ENCODE peak calls at places on chromosome 11, in seven cellular contexts. P is progenitor cell of endocrine pancreas; N is GM23248; X is endothelial cell; R is HCT116; K is NCI-H748 treated with DMSO at 0.1 percent for 48 hours; U is activated CD4-positive, alpha-beta T cell treated with anti-CD3 and anti-CD28 coated beads, Interleukin-2, amount 50 U/mL, for 48 hours. B is an unnamed sample.

GRCh38 chr11:71248251-71248570 is 4.2 kb downstream of the SHANK2 start:
- DNase-seq in P (no peak), N (no peak), X (no peak), R (no peak), K (no peak), U (no peak), B (no peak)

GRCh38 chr11:121194731-121195596 is 93.9 kb downstream of the TECTA start:
- DNase-seq in P (peak), N (peak), X (peak), R (peak), K (peak), U (peak), B (peak)

GRCh38 chr11:61119055-61119454 is 16.8 kb downstream of the CD5 start:
- DNase-seq in P (no peak), N (no peak), X (no peak), R (no peak), K (no peak), U (no peak), B (no peak)

GRCh38 chr11:65492387-65492636 is 6.5 kb upstream of the MALAT1 start:
- DNase-seq in P (no peak), N (no peak), X (no peak), R (no peak), K (no peak), U (no peak), B (no peak)

GRCh38 chr11:129726179-129726578 is 89.5 kb upstream of the TMEM45B start:
- DNase-seq in P (no peak), N (no peak), X (no peak), R (no peak), K (no peak), U (no peak), B (no peak)

GRCh38 chr11:85823816-85824215 is 12.9 kb upstream of the SYTL2 start:
- DNase-seq in P (no peak), N (no peak), X (no peak), R (no peak), K (no peak), U (no peak), B (no peak)

GRCh38 chr11:34309970-34310369 is 47.8 kb downstream of the ABTB2 start:
- DNase-seq in P (no peak), N (no peak), X (no peak), R (no peak), K (no peak), U (no peak), B (no peak)

GRCh38 chr11:235180-235997 is 753 bp downstream of the SIRT3 start:
- DNase-seq in P (no peak), N (no peak), X (no peak), R (no peak), K (peak), U (peak), B (no peak)

GRCh38 chr11:93490996-93491618 is 52.1 kb downstream of the SMCO4 start:
- DNase-seq in P (no peak), N (no peak), X (no peak), R (no peak), K (no peak), U (no peak), B (no peak)

GRCh38 chr11:115348404-115348803 is 155.8 kb downstream of the CADM1 start:
- DNase-seq in P (no peak), N (no peak), X (no peak), R (no peak), K (no peak), U (no peak), B (no peak)

GRCh38 chr11:68938816-68939582 is 35.3 kb downstream of the IGHMBP2 start:
- DNase-seq in P (no peak), N (no peak), X (no peak), R (no peak), K (no peak), U (no peak), B (no peak)

GRCh38 chr11:61728066-61728939 is 24.1 kb upstream of the MYRF start:
- DNase-seq in P (no peak), N (no peak), X (no peak), R (no peak), K (no peak), U (no peak), B (no peak)

GRCh38 chr11:68165601-68166000 is 44.4 kb upstream of the CHKA start:
- DNase-seq in P (no peak), N (no peak), X (no peak), R (no peak), K (no peak), U (no peak), B (no peak)

GRCh38 chr11:46305295-46305694 is 27.8 kb downstream of the CREB3L1 start:
- DNase-seq in P (no peak), N (peak), X (no peak), R (no peak), K (no peak), U (no peak), B (no peak)

GRCh38 chr11:60927600-60927999 is 3.3 kb downstream of the TMEM132A start:
- DNase-seq in P (no peak), N (no peak), X (no peak), R (no peak), K (no peak), U (no peak), B (no peak)

GRCh38 chr11:15038963-15039362 is 34.4 kb upstream of the CALCB start:
- DNase-seq in P (no peak), N (peak), X (no peak), R (peak), K (no peak), U (no peak), B (no peak)

GRCh38 chr11:71428861-71429435 is 19.2 kb downstream of the DHCR7 start:
- DNase-seq in P (no peak), N (no peak), X (no peak), R (no peak), K (no peak), U (no peak), B (no peak)

GRCh38 chr11:45663486-45664375 is 1.7 kb downstream of the CHST1 start:
- DNase-seq in P (no peak), N (peak), X (no peak), R (no peak), K (no peak), U (no peak), B (no peak)

GRCh38 chr11:35107866-35108265 is 31.1 kb upstream of the CD44 start:
- DNase-seq in P (no peak), N (no peak), X (no peak), R (no peak), K (no peak), U (no peak), B (no peak)

GRCh38 chr11:978073-978720 is 52.5 kb downstream of the AP2A2 start:
- DNase-seq in P (no peak), N (no peak), X (no peak), R (no peak), K (no peak), U (no peak), B (no peak)

GRCh38 chr11:80167766-80168165 is 726.9 kb upstream of the TENM4 start:
- DNase-seq in P (no peak), N (peak), X (no peak), R (no peak), K (no peak), U (no peak), B (no peak)

GRCh38 chr11:99424313-99425084 is 403.8 kb downstream of the CNTN5 start:
- DNase-seq in P (no peak), N (no peak), X (no peak), R (no peak), K (no peak), U (no peak), B (no peak)